ENCODE peak calls at places on chromosome 10, in eight cellular contexts. L is GM12865, J is foreskin fibroblast, U is hepatocyte, O is epithelial cell of esophagus, Y is dorsolateral prefrontal cortex, W is stomach, R is NT2/D1. M is an unnamed sample.

GRCh38 chr10:70508912-70509366 is 30.4 kb downstream of the PALD1 start:
- DNase-seq in L (peak), J (peak), U (peak), O (no peak), Y (peak), W (peak), R (no peak), M (no peak)

GRCh38 chr10:7520496-7521485 is 110.0 kb upstream of the SFMBT2 start:
- DNase-seq in L (peak), J (no peak), U (no peak), O (no peak), Y (no peak), W (no peak), R (no peak), M (no peak)

GRCh38 chr10:17685227-17685840 is 41.4 kb downstream of the STAM start:
- DNase-seq in L (peak), J (no peak), U (no peak), O (no peak), Y (no peak), W (no peak), R (no peak), M (no peak)

GRCh38 chr10:133139561-133140065 is 20.4 kb upstream of the KNDC1 start:
- DNase-seq in L (no peak), J (no peak), U (no peak), O (no peak), Y (peak), W (no peak), R (no peak), M (no peak)

GRCh38 chr10:47145290-47145934 is 154.6 kb upstream of the GDF10 start:
- DNase-seq in L (no peak), J (no peak), U (no peak), O (peak), Y (no peak), W (no peak), R (no peak), M (no peak)

GRCh38 chr10:24277771-24278518 is 69.0 kb downstream of the KIAA1217 start:
- DNase-seq in L (no peak), J (no peak), U (peak), O (peak), Y (no peak), W (no peak), R (no peak), M (no peak)

GRCh38 chr10:120963053-120963533 is 111.9 kb downstream of the WDR11 start:
- DNase-seq in L (no peak), J (no peak), U (no peak), O (peak), Y (no peak), W (no peak), R (no peak), M (no peak)

GRCh38 chr10:89278034-89278535 is 23.8 kb upstream of the IFIT2 start:
- DNase-seq in L (no peak), J (peak), U (peak), O (peak), Y (no peak), W (no peak), R (no peak), M (peak)

DNA sequence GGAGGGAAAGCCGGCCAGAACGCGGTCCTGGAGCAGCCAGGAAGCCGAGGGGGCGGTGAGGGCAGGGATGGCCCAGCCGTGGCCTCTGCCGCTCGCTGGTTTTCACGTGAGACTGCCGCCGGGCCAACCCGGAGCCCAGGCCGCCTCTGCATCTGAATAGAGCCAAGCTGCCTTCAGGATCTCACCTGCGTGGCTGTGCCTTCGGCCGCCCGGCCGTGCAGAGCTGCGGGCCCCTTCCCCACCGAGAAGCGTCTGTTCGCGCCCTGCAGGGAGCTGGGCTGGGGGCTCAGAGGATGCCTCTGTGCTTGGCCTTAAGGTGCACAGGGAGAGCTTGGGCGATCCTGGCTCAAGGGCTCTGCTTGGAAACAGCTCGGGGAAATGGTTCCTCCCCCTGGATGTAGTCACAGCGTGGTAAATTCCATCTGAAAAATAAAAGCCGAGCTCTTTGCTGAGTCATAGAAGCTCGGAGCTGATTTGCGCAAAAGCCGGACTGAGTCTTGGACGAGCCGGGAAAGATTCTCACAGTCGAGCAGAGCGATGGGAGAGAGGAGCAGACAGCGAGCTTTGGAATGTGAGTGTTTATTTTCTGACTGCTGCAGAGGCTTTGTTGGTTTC is at the start of gene JAKMIP3:
- DNase-seq in L (no peak), J (peak), U (peak), O (peak), Y (peak), W (peak), R (no peak), M (peak)
- H3K4me3 ChIP-seq in L (no peak), J (peak), U (peak), O (peak), Y (peak), W (peak), R (peak), M (peak)

GRCh38 chr10:90939648-90940047 is 18.8 kb upstream of the ANKRD1 start:
- DNase-seq in L (no peak), J (no peak), U (no peak), O (no peak), Y (no peak), W (no peak), R (no peak), M (no peak)

GRCh38 chr10:90930971-90931841 is 10.3 kb upstream of the ANKRD1 start:
- DNase-seq in L (no peak), J (peak), U (peak), O (no peak), Y (no peak), W (no peak), R (peak), M (peak)

GRCh38 chr10:90937645-90938258 is 16.9 kb upstream of the ANKRD1 start:
- DNase-seq in L (no peak), J (no peak), U (no peak), O (no peak), Y (no peak), W (no peak), R (no peak), M (no peak)

GRCh38 chr10:90939125-90939524 is 18.2 kb upstream of the ANKRD1 start:
- DNase-seq in L (no peak), J (no peak), U (no peak), O (no peak), Y (no peak), W (no peak), R (no peak), M (no peak)

GRCh38 chr10:90935581-90936292 is 14.8 kb upstream of the ANKRD1 start:
- DNase-seq in L (no peak), J (peak), U (no peak), O (no peak), Y (no peak), W (no peak), R (no peak), M (no peak)
- H3K4me3 ChIP-seq in L (no peak), J (no peak), U (no peak), O (no peak), Y (no peak), W (no peak), R (no peak), M (no peak)

GRCh38 chr10:11285171-11285570 is 267.5 kb downstream of the CELF2 start:
- DNase-seq in L (no peak), J (peak), U (peak), O (no peak), Y (no peak), W (no peak), R (no peak), M (no peak)

GRCh38 chr10:11284291-11285085 is 266.8 kb downstream of the CELF2 start:
- DNase-seq in L (no peak), J (no peak), U (no peak), O (no peak), Y (no peak), W (no peak), R (no peak), M (no peak)

GRCh38 chr10:11282661-11283060 is 265.0 kb downstream of the CELF2 start:
- DNase-seq in L (no peak), J (no peak), U (no peak), O (no peak), Y (no peak), W (no peak), R (no peak), M (no peak)

GRCh38 chr10:11288302-11288701 is 270.6 kb downstream of the CELF2 start:
- DNase-seq in L (no peak), J (no peak), U (no peak), O (no peak), Y (no peak), W (no peak), R (no peak), M (no peak)

GRCh38 chr10:11286261-11286989 is 268.8 kb downstream of the CELF2 start:
- DNase-seq in L (peak), J (no peak), U (no peak), O (no peak), Y (no peak), W (no peak), R (no peak), M (no peak)
- H3K4me3 ChIP-seq in L (no peak), J (no peak), U (no peak), O (no peak), Y (no peak), W (no peak), R (no peak), M (no peak)

GRCh38 chr10:21144047-21144446 is 246.9 kb upstream of the NEBL start:
- DNase-seq in L (no peak), J (no peak), U (no peak), O (peak), Y (no peak), W (no peak), R (no peak), M (no peak)
- H3K4me3 ChIP-seq in L (no peak), J (no peak), U (no peak), O (no peak), Y (no peak), W (no peak), R (no peak), M (no peak)

GRCh38 chr10:122568551-122568950 is 8.0 kb downstream of the DMBT1 start:
- DNase-seq in L (no peak), J (no peak), U (no peak), O (no peak), Y (no peak), W (no peak), R (no peak), M (no peak)

GRCh38 chr10:122566632-122567031 is 6.1 kb downstream of the DMBT1 start:
- DNase-seq in L (no peak), J (no peak), U (no peak), O (no peak), Y (no peak), W (no peak), R (no peak), M (no peak)

GRCh38 chr10:122564980-122565379 is 4.4 kb downstream of the DMBT1 start:
- DNase-seq in L (no peak), J (no peak), U (no peak), O (no peak), Y (no peak), W (no peak), R (no peak), M (no peak)

GRCh38 chr10:122567056-122567660 is 6.6 kb downstream of the DMBT1 start:
- DNase-seq in L (peak), J (peak), U (no peak), O (peak), Y (no peak), W (peak), R (no peak), M (peak)

GRCh38 chr10:122565766-122566206 is 5.2 kb downstream of the DMBT1 start:
- DNase-seq in L (peak), J (peak), U (peak), O (peak), Y (peak), W (peak), R (peak), M (peak)
- H3K4me3 ChIP-seq in L (no peak), J (peak), U (no peak), O (peak), Y (peak), W (peak), R (no peak), M (no peak)

DNA sequence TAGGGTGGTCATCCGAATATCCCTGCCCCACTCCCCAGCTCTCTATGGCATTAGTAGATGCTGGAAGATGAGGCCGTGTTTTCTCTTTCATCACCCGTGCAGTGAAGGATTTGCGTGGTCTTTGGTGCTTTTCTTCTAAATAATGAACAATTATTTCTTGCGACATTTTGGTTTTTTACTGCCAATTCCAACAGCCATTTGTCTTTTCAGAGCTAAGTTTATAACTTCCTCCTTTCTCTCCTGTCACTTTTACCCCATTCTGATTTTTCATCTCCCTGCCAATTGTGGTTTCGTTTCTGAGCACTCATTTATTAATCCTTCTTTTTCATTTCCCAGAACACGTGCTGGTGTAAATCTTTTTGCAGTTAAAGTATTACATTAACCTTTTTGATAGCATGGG is 192.8 kb downstream of the MGMT start:
- DNase-seq in L (no peak), J (no peak), U (no peak), O (no peak), Y (no peak), W (no peak), R (no peak), M (no peak)
- H3K4me3 ChIP-seq in L (no peak), J (no peak), U (no peak), O (no peak), Y (no peak), W (no peak), R (no peak), M (no peak)

GRCh38 chr10:59805043-59805442 is 51.8 kb upstream of the MRLN start:
- DNase-seq in L (peak), J (peak), U (peak), O (peak), Y (no peak), W (peak), R (peak), M (peak)

GRCh38 chr10:59812541-59813122 is 59.4 kb upstream of the MRLN start:
- DNase-seq in L (no peak), J (no peak), U (no peak), O (no peak), Y (no peak), W (no peak), R (no peak), M (no peak)

GRCh38 chr10:59807629-59808620 is 54.7 kb upstream of the MRLN start:
- DNase-seq in L (no peak), J (no peak), U (no peak), O (no peak), Y (peak), W (no peak), R (no peak), M (no peak)

GRCh38 chr10:59809644-59809974 is 56.4 kb upstream of the MRLN start:
- DNase-seq in L (no peak), J (no peak), U (no peak), O (no peak), Y (no peak), W (no peak), R (no peak), M (no peak)

GRCh38 chr10:59808896-59809643 is 55.8 kb upstream of the MRLN start:
- DNase-seq in L (peak), J (peak), U (peak), O (peak), Y (peak), W (peak), R (peak), M (peak)
- H3K4me3 ChIP-seq in L (no peak), J (no peak), U (no peak), O (no peak), Y (no peak), W (no peak), R (no peak), M (no peak)

GRCh38 chr10:128064615-128065580 is 61.3 kb downstream of the MKI67 start:
- DNase-seq in L (peak), J (peak), U (no peak), O (peak), Y (peak), W (no peak), R (no peak), M (peak)

GRCh38 chr10:128062837-128063563 is 63.2 kb downstream of the MKI67 start:
- DNase-seq in L (peak), J (no peak), U (no peak), O (no peak), Y (peak), W (no peak), R (no peak), M (no peak)

GRCh38 chr10:128062331-128062730 is 63.9 kb downstream of the MKI67 start:
- DNase-seq in L (no peak), J (no peak), U (no peak), O (no peak), Y (peak), W (no peak), R (no peak), M (no peak)

GRCh38 chr10:128065881-128066534 is 60.2 kb downstream of the MKI67 start:
- DNase-seq in L (no peak), J (no peak), U (no peak), O (no peak), Y (peak), W (no peak), R (no peak), M (no peak)

GRCh38 chr10:128063736-128064614 is 62.2 kb downstream of the MKI67 start:
- DNase-seq in L (peak), J (no peak), U (no peak), O (peak), Y (peak), W (no peak), R (no peak), M (no peak)
- H3K4me3 ChIP-seq in L (no peak), J (no peak), U (no peak), O (no peak), Y (no peak), W (no peak), R (no peak), M (no peak)

M was measured in brain microvascular endothelial cell.